ENCODE peak calls at places on chromosome 16, in eight cellular contexts. One of them, this sample, is unnamed.

GRCh38 chr16:11494433-11494832 is 92.3 kb downstream of the LITAF start:
- DNase-seq in K562: no peak
- DNase-seq in H1: no peak
- DNase-seq in HepG2: no peak
- DNase-seq in HCT116: no peak
- DNase-seq in endothelial cell of umbilical vein: no peak
- DNase-seq in GM12878: no peak
- DNase-seq in SK-N-MC: no peak
- DNase-seq in this sample: peak

GRCh38 chr16:83248735-83249469 is 558.9 kb upstream of the HSBP1 start:
- DNase-seq in HCT116: no peak
- DNase-seq in endothelial cell of umbilical vein: no peak
- DNase-seq in HepG2: no peak
- DNase-seq in GM12878: no peak
- DNase-seq in SK-N-MC: no peak
- DNase-seq in K562: no peak
- DNase-seq in H1: no peak
- DNase-seq in this sample: no peak

GRCh38 chr16:11896776-11897175 is 19.0 kb downstream of the GSPT1 start:
- DNase-seq in H1: no peak
- DNase-seq in endothelial cell of umbilical vein: peak
- DNase-seq in HCT116: no peak
- DNase-seq in GM12878: no peak
- DNase-seq in SK-N-MC: no peak
- DNase-seq in HepG2: no peak
- DNase-seq in K562: no peak
- DNase-seq in this sample: no peak

GRCh38 chr16:53305743-53306142 is 128.5 kb upstream of the RBL2 start:
- DNase-seq in HepG2: no peak
- DNase-seq in GM12878: no peak
- DNase-seq in endothelial cell of umbilical vein: no peak
- DNase-seq in H1: no peak
- DNase-seq in K562: no peak
- DNase-seq in SK-N-MC: no peak
- DNase-seq in HCT116: no peak
- DNase-seq in this sample: no peak

GRCh38 chr16:11793840-11794239 is 3.2 kb downstream of the ZC3H7A start:
- DNase-seq in K562: peak
- DNase-seq in GM12878: no peak
- DNase-seq in SK-N-MC: no peak
- DNase-seq in endothelial cell of umbilical vein: no peak
- DNase-seq in HCT116: no peak
- DNase-seq in HepG2: no peak
- DNase-seq in H1: no peak
- DNase-seq in this sample: no peak

GRCh38 chr16:67460168-67460567 is 20.8 kb downstream of the ATP6V0D1 start:
- DNase-seq in K562: peak
- DNase-seq in endothelial cell of umbilical vein: no peak
- DNase-seq in HepG2: no peak
- DNase-seq in H1: no peak
- DNase-seq in HCT116: no peak
- DNase-seq in GM12878: no peak
- DNase-seq in SK-N-MC: no peak
- DNase-seq in this sample: no peak

GRCh38 chr16:20300312-20301097 is 26.8 kb downstream of the GP2 start:
- DNase-seq in HepG2: peak
- DNase-seq in endothelial cell of umbilical vein: peak
- DNase-seq in SK-N-MC: no peak
- DNase-seq in GM12878: peak
- DNase-seq in K562: peak
- DNase-seq in HCT116: peak
- DNase-seq in H1: peak
- DNase-seq in this sample: peak

GRCh38 chr16:16017812-16018211 is 68.4 kb downstream of the ABCC1 start:
- DNase-seq in HepG2: no peak
- DNase-seq in SK-N-MC: no peak
- DNase-seq in HCT116: no peak
- DNase-seq in GM12878: no peak
- DNase-seq in H1: no peak
- DNase-seq in K562: peak
- DNase-seq in endothelial cell of umbilical vein: no peak
- DNase-seq in this sample: no peak

GRCh38 chr16:58098207-58099096 is 30.7 kb downstream of the CFAP20 start:
- DNase-seq in GM12878: no peak
- DNase-seq in H1: no peak
- DNase-seq in HCT116: no peak
- DNase-seq in K562: no peak
- DNase-seq in HepG2: no peak
- DNase-seq in endothelial cell of umbilical vein: no peak
- DNase-seq in SK-N-MC: no peak
- DNase-seq in this sample: no peak

GRCh38 chr16:22645868-22646267 is 135.2 kb downstream of the NPIPB5 start:
- DNase-seq in endothelial cell of umbilical vein: no peak
- DNase-seq in HepG2: no peak
- DNase-seq in GM12878: no peak
- DNase-seq in H1: no peak
- DNase-seq in SK-N-MC: no peak
- DNase-seq in HCT116: no peak
- DNase-seq in K562: no peak
- DNase-seq in this sample: no peak

GRCh38 chr16:53100131-53100748 is 45.4 kb downstream of the CHD9 start:
- DNase-seq in HepG2: no peak
- DNase-seq in K562: no peak
- DNase-seq in SK-N-MC: no peak
- DNase-seq in GM12878: no peak
- DNase-seq in endothelial cell of umbilical vein: no peak
- DNase-seq in H1: no peak
- DNase-seq in HCT116: no peak
- DNase-seq in this sample: no peak

GRCh38 chr16:12801511-12802042 is 2.1 kb downstream of the CPPED1 start:
- DNase-seq in endothelial cell of umbilical vein: peak
- DNase-seq in GM12878: peak
- DNase-seq in HepG2: peak
- DNase-seq in K562: peak
- DNase-seq in SK-N-MC: no peak
- DNase-seq in H1: no peak
- DNase-seq in HCT116: no peak
- DNase-seq in this sample: no peak

GRCh38 chr16:86664518-86665318 is 86.4 kb downstream of the FOXL1 start:
- DNase-seq in HepG2: peak
- DNase-seq in SK-N-MC: no peak
- DNase-seq in HCT116: peak
- DNase-seq in H1: no peak
- DNase-seq in endothelial cell of umbilical vein: peak
- DNase-seq in GM12878: peak
- DNase-seq in K562: peak
- DNase-seq in this sample: no peak

GRCh38 chr16:75068075-75068474 is 48.5 kb downstream of the LDHD start:
- DNase-seq in endothelial cell of umbilical vein: no peak
- DNase-seq in HCT116: no peak
- DNase-seq in H1: no peak
- DNase-seq in SK-N-MC: no peak
- DNase-seq in K562: no peak
- DNase-seq in HepG2: no peak
- DNase-seq in GM12878: no peak
- DNase-seq in this sample: no peak

GRCh38 chr16:68492501-68493411 is 44.4 kb upstream of the SMPD3 start:
- DNase-seq in H1: no peak
- DNase-seq in endothelial cell of umbilical vein: no peak
- DNase-seq in HCT116: no peak
- DNase-seq in HepG2: no peak
- DNase-seq in GM12878: no peak
- DNase-seq in K562: no peak
- DNase-seq in SK-N-MC: no peak
- DNase-seq in this sample: no peak

DNA sequence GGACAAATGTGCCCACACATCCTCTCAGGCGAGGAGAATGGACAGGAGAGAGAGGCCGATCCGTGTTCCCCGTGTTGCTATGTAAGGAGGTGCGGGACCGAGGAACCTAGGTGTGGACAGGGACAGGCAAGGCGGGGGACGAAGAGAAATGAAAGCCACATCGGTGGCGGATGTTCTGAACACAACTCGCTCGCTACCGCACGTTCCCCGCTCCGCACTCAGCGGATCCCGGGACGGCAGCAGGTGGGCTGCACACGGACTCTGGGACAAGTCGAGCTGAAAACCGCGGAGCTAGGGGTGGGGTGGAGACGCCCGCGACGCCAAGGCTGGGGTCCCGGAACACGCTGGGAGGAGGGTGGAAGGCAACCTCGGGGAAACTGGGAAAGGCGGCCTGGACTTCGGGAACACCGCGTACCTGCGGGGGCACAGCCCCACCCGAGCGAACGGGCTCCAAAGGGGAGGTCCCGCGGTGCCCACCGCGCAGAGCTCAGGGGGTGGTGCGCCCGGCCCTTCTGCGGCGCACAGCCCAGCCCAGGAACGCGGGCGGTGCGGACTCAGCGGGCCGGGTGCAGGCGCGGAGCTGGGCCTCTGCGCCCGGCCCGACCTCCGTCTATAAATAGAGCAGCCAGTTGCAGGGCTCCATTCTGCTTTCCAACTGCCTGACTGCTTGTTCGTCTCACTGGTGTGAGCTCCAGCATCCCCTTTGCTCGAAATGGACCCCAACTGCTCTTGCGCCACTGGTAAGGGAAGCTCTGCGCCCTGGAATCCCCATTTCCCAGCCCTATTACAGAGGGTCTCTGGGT is at the start of gene MT1E:
- DNase-seq in SK-N-MC: no peak
- DNase-seq in HCT116: peak
- DNase-seq in endothelial cell of umbilical vein: peak
- DNase-seq in H1: no peak
- DNase-seq in K562: no peak
- DNase-seq in GM12878: no peak
- DNase-seq in HepG2: peak
- DNase-seq in this sample: peak
- TF ChIP-seq EZH2 in SK-N-MC: no peak
- TF ChIP-seq EZH2 in HCT116: no peak
- TF ChIP-seq EZH2 in endothelial cell of umbilical vein: no peak
- TF ChIP-seq EZH2 in H1: peak
- TF ChIP-seq EZH2 in K562: no peak
- TF ChIP-seq EZH2 in GM12878: no peak
- TF ChIP-seq EZH2 in HepG2: no peak
- TF ChIP-seq EZH2 in this sample: peak

DNA sequence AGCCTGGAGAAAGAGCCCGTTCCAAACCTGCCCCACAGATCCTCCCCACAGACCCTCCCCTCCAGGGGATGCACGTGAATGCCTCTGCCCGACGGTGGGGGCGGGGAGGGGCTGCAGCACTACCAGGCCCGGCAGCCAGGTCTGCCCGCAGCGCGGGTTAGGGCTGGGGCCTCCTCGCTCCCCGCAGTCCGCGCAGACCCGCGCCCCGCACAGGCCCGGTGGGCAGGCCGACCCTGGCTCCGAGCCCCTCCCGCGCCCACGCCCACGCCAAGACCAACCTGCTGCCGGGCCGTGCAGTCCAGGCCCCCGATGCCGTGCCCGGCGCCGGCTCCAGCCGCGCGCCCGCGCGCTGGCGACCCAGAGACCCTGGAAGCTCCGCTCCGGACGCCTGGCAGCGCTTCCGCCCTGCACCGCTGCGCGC is at the start of gene RPUSD1:
- DNase-seq in GM12878: no peak
- DNase-seq in endothelial cell of umbilical vein: peak
- DNase-seq in K562: no peak
- DNase-seq in SK-N-MC: no peak
- DNase-seq in HepG2: no peak
- DNase-seq in H1: no peak
- DNase-seq in HCT116: no peak
- DNase-seq in this sample: peak
- TF ChIP-seq POLR2AphosphoS5 in GM12878: peak
- TF ChIP-seq POLR2AphosphoS5 in endothelial cell of umbilical vein: no peak
- TF ChIP-seq POLR2AphosphoS5 in K562: no peak
- TF ChIP-seq POLR2AphosphoS5 in SK-N-MC: no peak
- TF ChIP-seq POLR2AphosphoS5 in HepG2: no peak
- TF ChIP-seq POLR2AphosphoS5 in H1: no peak
- TF ChIP-seq POLR2AphosphoS5 in HCT116: peak
- TF ChIP-seq POLR2AphosphoS5 in this sample: no peak

DNA sequence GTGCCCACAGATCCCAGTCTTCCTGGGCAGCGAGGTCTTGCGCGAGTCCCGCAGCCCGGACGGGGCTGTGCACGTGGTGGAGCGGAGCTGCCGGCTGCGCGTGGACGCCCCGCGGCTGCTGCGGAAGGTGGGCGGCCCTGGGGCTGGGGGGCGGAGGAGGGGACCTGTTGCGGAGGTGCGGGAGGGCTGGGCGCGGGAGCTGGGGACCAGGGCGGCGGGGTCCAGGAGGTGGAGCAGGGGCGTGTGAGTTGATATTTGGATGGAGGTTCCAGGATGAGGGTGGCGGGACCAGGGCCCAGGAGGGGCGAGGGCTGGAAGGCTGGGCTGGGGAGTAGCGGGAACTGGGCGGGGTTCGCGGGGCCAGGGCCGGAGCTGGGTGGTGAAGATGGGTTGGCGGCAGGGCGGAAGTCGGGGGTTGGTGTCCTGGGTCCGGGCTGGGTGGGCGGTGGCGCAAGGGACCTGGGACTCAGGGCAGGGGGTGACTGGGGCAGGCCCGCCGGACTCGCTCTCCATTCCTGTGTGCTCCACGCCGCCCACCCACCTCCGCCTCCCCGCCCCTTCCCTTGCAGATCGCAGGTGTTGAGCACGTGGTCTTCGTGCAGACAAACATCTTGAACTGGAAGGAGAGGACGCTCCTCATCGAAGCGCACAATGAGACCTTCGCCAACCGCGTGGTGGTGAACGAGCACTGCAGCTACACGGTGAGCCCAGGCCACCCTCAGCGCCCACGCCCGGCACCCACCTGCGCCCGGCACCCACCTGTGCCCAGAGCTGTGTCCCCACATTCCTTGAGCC is 29.6 kb downstream of the SEC14L5 start:
- DNase-seq in endothelial cell of umbilical vein: no peak
- DNase-seq in HepG2: no peak
- DNase-seq in GM12878: no peak
- DNase-seq in H1: no peak
- DNase-seq in K562: no peak
- DNase-seq in SK-N-MC: no peak
- DNase-seq in HCT116: no peak
- DNase-seq in this sample: peak
- TF ChIP-seq EZH2 in endothelial cell of umbilical vein: no peak
- TF ChIP-seq EZH2 in HepG2: no peak
- TF ChIP-seq EZH2 in GM12878: no peak
- TF ChIP-seq EZH2 in H1: no peak
- TF ChIP-seq EZH2 in K562: no peak
- TF ChIP-seq EZH2 in SK-N-MC: no peak
- TF ChIP-seq EZH2 in HCT116: no peak
- TF ChIP-seq EZH2 in this sample: no peak

GRCh38 chr16:7026639-7027038 is 306.0 kb upstream of the RBFOX1 start:
- DNase-seq in K562: no peak
- DNase-seq in SK-N-MC: no peak
- DNase-seq in H1: no peak
- DNase-seq in HepG2: no peak
- DNase-seq in HCT116: no peak
- DNase-seq in GM12878: no peak
- DNase-seq in endothelial cell of umbilical vein: no peak
- DNase-seq in this sample: no peak

GRCh38 chr16:7016986-7017385 is 315.7 kb upstream of the RBFOX1 start:
- DNase-seq in endothelial cell of umbilical vein: no peak
- DNase-seq in K562: no peak
- DNase-seq in GM12878: no peak
- DNase-seq in HepG2: no peak
- DNase-seq in SK-N-MC: no peak
- DNase-seq in H1: no peak
- DNase-seq in HCT116: no peak
- DNase-seq in this sample: no peak

GRCh38 chr16:7025616-7026190 is 306.9 kb upstream of the RBFOX1 start:
- DNase-seq in H1: peak
- DNase-seq in endothelial cell of umbilical vein: no peak
- DNase-seq in HepG2: peak
- DNase-seq in HCT116: no peak
- DNase-seq in SK-N-MC: no peak
- DNase-seq in GM12878: no peak
- DNase-seq in K562: peak
- DNase-seq in this sample: peak

GRCh38 chr16:7021653-7022275 is 310.9 kb upstream of the RBFOX1 start:
- DNase-seq in HepG2: no peak
- DNase-seq in H1: no peak
- DNase-seq in HCT116: no peak
- DNase-seq in K562: no peak
- DNase-seq in GM12878: no peak
- DNase-seq in endothelial cell of umbilical vein: no peak
- DNase-seq in SK-N-MC: no peak
- DNase-seq in this sample: no peak
- TF ChIP-seq POLR2AphosphoS5 in HepG2: no peak
- TF ChIP-seq POLR2AphosphoS5 in H1: no peak
- TF ChIP-seq POLR2AphosphoS5 in HCT116: no peak
- TF ChIP-seq POLR2AphosphoS5 in K562: no peak
- TF ChIP-seq POLR2AphosphoS5 in GM12878: no peak
- TF ChIP-seq POLR2AphosphoS5 in endothelial cell of umbilical vein: no peak
- TF ChIP-seq POLR2AphosphoS5 in SK-N-MC: no peak
- TF ChIP-seq POLR2AphosphoS5 in this sample: no peak

This sample was measured in GM23338.